ENCODE peak calls at places on chromosomes 16 and 17, in six cellular contexts. A is suprapubic skin, X is GM10248, V is K562, D is AG09309, S is astrocyte of the spinal cord. H is an unnamed sample.

GRCh38 chr17:31695456-31696090 is 163.5 kb downstream of the COPRS start:
- DNase-seq in X (no peak), A (no peak), V (no peak), S (peak; percentile 30), D (peak; percentile 13), H (no peak)

GRCh38 chr16:50627419-50627818 is 53.7 kb downstream of the SNX20 start:
- DNase-seq in S (no peak), D (no peak), A (no peak), V (no peak), X (peak; percentile 59), H (no peak)

GRCh38 chr17:69651921-69652320 is 237.4 kb downstream of the MAP2K6 start:
- DNase-seq in S (peak; percentile 58), V (no peak), A (no peak), D (no peak), X (no peak), H (no peak)

GRCh38 chr16:30033270-30033669 is 2.2 kb upstream of the TLCD3B start:
- DNase-seq in A (no peak), D (no peak), S (no peak), V (peak; percentile 45), X (no peak), H (no peak)

GRCh38 chr17:16407911-16408588 is 7.3 kb upstream of the TRPV2 start:
- DNase-seq in A (no peak), S (peak; percentile 65), X (peak; percentile 87), D (no peak), V (peak; percentile 33), H (no peak)

GRCh38 chr17:12665263-12666210 is at the start of gene MYOCD:
- DNase-seq in V (no peak), A (no peak), X (peak; percentile 59), S (peak; percentile 14), D (no peak), H (no peak)

GRCh38 chr16:3187798-3188674 is at the start of gene OR1F1:
- DNase-seq in A (no peak), D (no peak), V (no peak), X (peak; percentile 58), S (peak; percentile 68), H (no peak)

GRCh38 chr17:7435676-7436555 is 681 bp downstream of the TMEM102 start:
- DNase-seq in V (peak; percentile 52), X (peak; percentile 54), S (no peak), A (no peak), D (no peak), H (no peak)

GRCh38 chr17:58109197-58109596 is 26.0 kb downstream of the DYNLL2 start:
- DNase-seq in S (no peak), X (no peak), V (no peak), A (no peak), D (no peak), H (no peak)

GRCh38 chr17:28896884-28897768 is at the start of gene FLOT2:
- DNase-seq in A (peak; percentile 91), D (no peak), S (peak; percentile 13), X (peak; percentile 56), V (peak; percentile 88), H (peak; percentile 65)

GRCh38 chr16:78430281-78430680 is 330.8 kb downstream of the WWOX start:
- DNase-seq in A (no peak), V (no peak), D (no peak), X (no peak), S (no peak), H (no peak)

GRCh38 chr16:46790599-46791270 is 40.2 kb downstream of the C16orf87 start:
- DNase-seq in A (no peak), X (no peak), S (no peak), D (no peak), V (no peak), H (no peak)

GRCh38 chr17:8060274-8060673 is 21.4 kb downstream of the ALOX15B start:
- DNase-seq in A (peak; percentile 80), D (peak; percentile 17), V (peak; percentile 58), S (peak; percentile 66), X (peak; percentile 68), H (no peak)

GRCh38 chr17:75645889-75646625 is 12.8 kb downstream of the SMIM5 start:
- DNase-seq in D (no peak), X (peak; percentile 89), A (no peak), V (no peak), S (no peak), H (no peak)

GRCh38 chr17:47199627-47200324 is 9.4 kb upstream of the MYL4 start:
- DNase-seq in A (no peak), X (peak; percentile 58), V (no peak), D (no peak), S (no peak), H (no peak)

GRCh38 chr17:31431098-31431794 is 39.8 kb downstream of the RAB11FIP4 start:
- DNase-seq in X (no peak), S (no peak), D (no peak), V (no peak), A (no peak), H (no peak)

GRCh38 chr16:23229714-23230113 is 47.2 kb downstream of the SCNN1G start:
- DNase-seq in V (no peak), S (no peak), X (no peak), D (no peak), A (no peak), H (no peak)

GRCh38 chr16:50881331-50881830 is 139.5 kb downstream of the CYLD start:
- DNase-seq in D (no peak), A (no peak), S (no peak), X (no peak), V (no peak), H (no peak)

GRCh38 chr16:49856741-49857330 is 924 bp upstream of the ZNF423 start:
- DNase-seq in S (peak; percentile 87), X (no peak), A (peak; percentile 87), V (peak; percentile 62), D (peak; percentile 28), H (no peak)

GRCh38 chr17:40422990-40423611 is 5.4 kb upstream of the TOP2A start:
- DNase-seq in X (no peak), V (peak; percentile 56), A (no peak), D (no peak), S (no peak), H (no peak)

GRCh38 chr17:55413825-55414489 is 7.7 kb downstream of the MMD start:
- DNase-seq in D (no peak), S (no peak), V (no peak), X (no peak), A (no peak), H (no peak)

GRCh38 chr16:79769320-79770243 is 169.0 kb upstream of the MAF start:
- DNase-seq in X (no peak), D (no peak), V (no peak), A (no peak), S (no peak), H (no peak)

GRCh38 chr17:17837966-17838962 is 1.5 kb upstream of the SREBF1 start:
- DNase-seq in D (no peak), V (no peak), S (peak; percentile 44), A (peak; percentile 87), X (no peak), H (no peak)

GRCh38 chr17:55053855-55054254 is 85.3 kb downstream of the STXBP4 start:
- DNase-seq in S (peak; percentile 20), D (no peak), V (no peak), A (no peak), X (no peak), H (no peak)

GRCh38 chr16:11655655-11656054 is 12.6 kb upstream of the SNN start:
- DNase-seq in A (no peak), S (no peak), X (peak; percentile 31), V (no peak), D (no peak), H (no peak)

GRCh38 chr17:53894591-53894990 is 71.9 kb downstream of the KIF2B start:
- DNase-seq in V (no peak), A (no peak), X (no peak), S (no peak), D (no peak), H (no peak)

GRCh38 chr16:81831722-81832126 is 52.6 kb downstream of the PLCG2 start:
- DNase-seq in X (peak; percentile 81), A (no peak), V (no peak), D (no peak), S (no peak), H (no peak)

GRCh38 chr16:88005148-88005547 is 53.9 kb downstream of the BANP start:
- DNase-seq in A (no peak), D (no peak), X (no peak), V (peak; percentile 26), S (no peak), H (no peak)
- TF ChIP-seq CTCF in A (peak; percentile 8), D (no peak), X (peak; percentile 33), V (peak; percentile 43), S (peak; percentile 24), H (no peak)

DNA sequence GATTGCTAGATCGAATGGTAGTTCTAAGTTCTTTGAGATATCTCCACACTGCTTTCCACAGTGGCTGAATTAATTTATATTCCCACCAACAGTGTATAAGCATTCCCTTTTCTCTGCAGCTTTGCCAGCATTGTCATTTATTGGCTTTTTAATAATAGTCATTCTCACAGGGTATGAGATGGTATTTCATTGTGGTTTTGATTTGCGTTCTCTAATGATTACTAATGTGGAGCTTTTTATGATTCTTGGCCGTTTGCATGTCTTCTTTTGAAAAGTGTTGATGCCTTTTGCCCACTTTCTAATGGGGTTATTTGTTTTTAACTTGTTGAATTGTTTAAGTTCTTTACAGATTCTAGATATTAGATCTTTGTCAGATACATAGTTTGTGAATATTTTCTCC is 36.5 kb upstream of the BCAS3 start:
- DNase-seq in X (no peak), V (no peak), D (no peak), S (no peak), A (no peak), H (no peak)
- TF ChIP-seq CTCF in X (no peak), V (no peak), D (no peak), S (no peak), A (no peak), H (no peak)

DNA sequence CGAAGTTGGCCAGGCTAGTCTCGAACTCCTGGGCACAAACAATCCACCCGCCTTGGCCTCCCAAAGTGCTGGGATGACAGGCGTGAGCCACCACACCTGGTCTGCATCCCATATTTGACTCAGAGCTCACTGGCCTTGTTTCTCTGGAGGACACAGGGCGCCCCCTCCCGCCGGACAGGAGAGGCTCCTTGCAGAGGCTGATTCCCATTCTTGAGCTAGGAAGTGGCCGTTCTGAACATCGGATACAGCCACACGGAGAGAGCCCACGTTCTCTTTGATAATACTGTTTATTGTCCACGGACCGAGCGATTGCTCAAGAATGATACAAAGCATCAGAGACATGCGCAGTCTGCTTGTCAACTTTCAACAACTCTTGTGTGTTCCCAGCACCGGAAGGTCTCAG is 12.1 kb upstream of the USP36 start:
- DNase-seq in V (peak; percentile 58), A (no peak), X (no peak), S (no peak), D (no peak), H (no peak)
- TF ChIP-seq CTCF in V (peak; percentile 75), A (no peak), X (no peak), S (no peak), D (peak; percentile 7), H (peak; percentile 25)

DNA sequence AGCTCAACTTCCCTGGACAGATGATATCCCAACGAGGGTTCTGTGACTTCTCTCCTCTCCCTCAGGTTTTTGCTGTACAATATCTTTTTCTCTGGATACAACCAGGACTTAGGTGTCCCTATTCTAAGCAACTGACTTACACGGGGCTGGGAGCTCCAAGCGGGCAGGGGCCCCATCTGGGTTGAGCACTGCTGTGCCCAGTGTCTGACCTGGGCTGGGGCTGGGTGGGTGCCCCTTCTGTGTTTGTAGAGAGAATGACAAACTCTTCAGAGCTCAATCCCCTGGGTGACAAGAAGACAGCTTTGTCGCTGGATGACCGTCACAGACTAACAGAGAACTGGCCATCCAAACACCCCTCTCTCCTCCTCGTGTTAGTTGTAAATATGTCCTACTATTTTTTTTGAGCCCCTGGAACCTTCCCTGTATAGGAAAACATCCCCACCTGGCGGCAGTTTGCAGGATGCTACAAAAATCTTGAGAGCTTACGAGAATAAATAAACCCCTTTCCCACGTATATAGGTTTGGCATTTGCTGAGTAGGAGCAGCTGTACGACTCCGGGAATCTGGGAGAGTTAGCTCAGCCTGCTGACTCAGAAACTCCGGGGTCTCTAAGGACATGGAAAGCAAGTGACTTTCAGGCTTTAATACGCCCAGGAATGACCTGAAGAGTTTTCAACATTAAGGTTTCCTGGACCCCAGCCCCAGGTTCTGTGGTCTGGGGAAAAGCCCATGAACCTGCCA is 23.7 kb upstream of the RCVRN start:
- DNase-seq in A (no peak), X (no peak), V (peak; percentile 12), S (peak; percentile 76), D (peak; percentile 29), H (no peak)
- TF ChIP-seq CTCF in A (no peak), X (no peak), V (peak; percentile 54), S (peak; percentile 68), D (peak; percentile 60), H (no peak)

H was measured in D721Med.